ENCODE peak calls at places on chromosome 9, in eight cellular contexts. I, K, F, R, X, C, V and A are unnamed samples.

GRCh38 chr9:5834214-5834613 is 1.3 kb upstream of the ERMP1 start:
- DNase-seq in I (no peak), K (no peak), F (no peak), R (no peak), X (no peak), C (no peak), V (no peak), A (no peak)

GRCh38 chr9:128091144-128091543 is 23.1 kb downstream of the SLC25A25 start:
- DNase-seq in I (no peak), K (no peak), F (peak; percentile 93), R (peak; percentile 88), X (peak; percentile 71), C (no peak), V (no peak), A (peak; percentile 82)

GRCh38 chr9:82104252-82104651 is 115.7 kb downstream of the SPATA31D1 start:
- DNase-seq in I (no peak), K (no peak), F (no peak), R (no peak), X (no peak), C (no peak), V (no peak), A (no peak)

GRCh38 chr9:113215142-113215541 is 5.9 kb downstream of the FKBP15 start:
- DNase-seq in I (no peak), K (no peak), F (no peak), R (no peak), X (no peak), C (no peak), V (no peak), A (no peak)

GRCh38 chr9:114434878-114435311 is 47.1 kb upstream of the AKNA start:
- DNase-seq in I (peak; percentile 63), K (no peak), F (peak; percentile 57), R (peak; percentile 64), X (no peak), C (peak; percentile 68), V (no peak), A (peak; percentile 31)

GRCh38 chr9:129311638-129312037 is 133.6 kb upstream of the IER5L start:
- DNase-seq in I (no peak), K (no peak), F (no peak), R (no peak), X (no peak), C (peak; percentile 14), V (no peak), A (no peak)

GRCh38 chr9:136618578-136619547 is 43.9 kb upstream of the EGFL7 start:
- DNase-seq in I (no peak), K (no peak), F (no peak), R (no peak), X (no peak), C (no peak), V (no peak), A (no peak)

GRCh38 chr9:135974220-135974573 is 13.0 kb upstream of the UBAC1 start:
- DNase-seq in I (no peak), K (no peak), F (no peak), R (no peak), X (no peak), C (no peak), V (no peak), A (no peak)

GRCh38 chr9:131112374-131113159 is 12.8 kb upstream of the NUP214 start:
- DNase-seq in I (no peak), K (no peak), F (no peak), R (no peak), X (no peak), C (no peak), V (no peak), A (no peak)

GRCh38 chr9:70403618-70404025 is 10.8 kb downstream of the KLF9 start:
- DNase-seq in I (no peak), K (no peak), F (no peak), R (no peak), X (no peak), C (no peak), V (no peak), A (no peak)

GRCh38 chr9:113548221-113549041 is 84.9 kb downstream of the RGS3 start:
- DNase-seq in I (no peak), K (no peak), F (peak; percentile 48), R (peak; percentile 43), X (peak; percentile 57), C (no peak), V (no peak), A (no peak)

GRCh38 chr9:115262477-115262876 is 144.5 kb upstream of the TNC start:
- DNase-seq in I (peak; percentile 68), K (no peak), F (peak; percentile 27), R (peak; percentile 57), X (peak; percentile 93), C (peak; percentile 29), V (no peak), A (no peak)

GRCh38 chr9:76374702-76375543 is 19.3 kb downstream of the RFK start:
- DNase-seq in I (peak; percentile 94), K (no peak), F (peak; percentile 83), R (peak; percentile 48), X (peak; percentile 93), C (no peak), V (no peak), A (no peak)

GRCh38 chr9:121268598-121269029 is 652 bp downstream of the GSN start:
- DNase-seq in I (no peak), K (no peak), F (no peak), R (no peak), X (no peak), C (no peak), V (no peak), A (no peak)

GRCh38 chr9:101495810-101496209 is 37.8 kb upstream of the RNF20 start:
- DNase-seq in I (no peak), K (no peak), F (no peak), R (peak; percentile 81), X (no peak), C (no peak), V (no peak), A (no peak)

GRCh38 chr9:123358181-123358894 is 2.3 kb downstream of the CRB2 start:
- DNase-seq in I (no peak), K (no peak), F (no peak), R (no peak), X (no peak), C (no peak), V (no peak), A (no peak)

GRCh38 chr9:132506907-132507669 is 75.3 kb upstream of the BARHL1 start:
- DNase-seq in I (no peak), K (peak; percentile 6), F (no peak), R (no peak), X (no peak), C (no peak), V (no peak), A (no peak)

GRCh38 chr9:28059192-28059591 is 485.9 kb upstream of the C9orf72 start:
- DNase-seq in I (no peak), K (no peak), F (no peak), R (no peak), X (no peak), C (no peak), V (no peak), A (no peak)

GRCh38 chr9:135116892-135117680 is 29.6 kb downstream of the OLFM1 start:
- DNase-seq in I (no peak), K (no peak), F (no peak), R (no peak), X (no peak), C (no peak), V (no peak), A (no peak)